ENCODE peak calls at places on chromosomes 6 and 20, in nine cellular contexts. G, J, I, N, E, C, Y, V and P are unnamed samples.
A peak's percentile ranks its signal among the peaks of the same experiment; 100 is the strongest.

GRCh38 chr20:10524034-10524476 is 89.0 kb downstream of the SLX4IP start:
- DNase-seq in G (peak; percentile 96), J (no peak), I (no peak), N (no peak), E (no peak), C (no peak), Y (no peak), V (no peak), P (peak; percentile 77)

GRCh38 chr6:28167068-28167467 is 25.4 kb downstream of the ZKSCAN8 start:
- DNase-seq in G (no peak), J (no peak), I (peak; percentile 42), N (no peak), E (no peak), C (no peak), Y (peak; percentile 86), V (no peak), P (no peak)

GRCh38 chr6:150320450-150320849 is 48.4 kb upstream of the IYD start:
- DNase-seq in G (no peak), J (no peak), I (no peak), N (no peak), E (no peak), C (no peak), Y (no peak), V (no peak), P (no peak)

GRCh38 chr6:163291622-163292021 is 122.9 kb upstream of the QKI start:
- DNase-seq in G (no peak), J (no peak), I (no peak), N (no peak), E (no peak), C (no peak), Y (no peak), V (no peak), P (no peak)

GRCh38 chr6:90284745-90285481 is 11.7 kb downstream of the BACH2 start:
- DNase-seq in G (no peak), J (no peak), I (peak; percentile 25), N (no peak), E (no peak), C (no peak), Y (peak; percentile 45), V (peak; percentile 71), P (no peak)

GRCh38 chr20:44736170-44737021 is 9.3 kb upstream of the KCNK15 start:
- DNase-seq in G (peak; percentile 15), J (peak; percentile 82), I (peak; percentile 80), N (no peak), E (peak; percentile 98), C (no peak), Y (peak; percentile 87), V (no peak), P (no peak)

GRCh38 chr6:89799756-89800155 is 19.8 kb downstream of the MDN1 start:
- DNase-seq in G (no peak), J (no peak), I (no peak), N (no peak), E (no peak), C (no peak), Y (no peak), V (no peak), P (no peak)

GRCh38 chr20:17935186-17935585 is 33.4 kb downstream of the SNX5 start:
- DNase-seq in G (no peak), J (no peak), I (no peak), N (no peak), E (no peak), C (no peak), Y (no peak), V (no peak), P (no peak)

GRCh38 chr6:159234102-159234553 is 64.9 kb downstream of the FNDC1 start:
- DNase-seq in G (no peak), J (no peak), I (no peak), N (no peak), E (no peak), C (no peak), Y (no peak), V (no peak), P (no peak)

GRCh38 chr6:13229205-13230085 is 98.9 kb downstream of the TBC1D7 start:
- DNase-seq in G (peak; percentile 8), J (no peak), I (no peak), N (peak; percentile 5), E (no peak), C (no peak), Y (no peak), V (no peak), P (no peak)

GRCh38 chr20:5191829-5192569 is 65.2 kb downstream of the CDS2 start:
- DNase-seq in G (peak; percentile 70), J (peak; percentile 39), I (peak; percentile 83), N (peak; percentile 57), E (peak; percentile 77), C (no peak), Y (peak; percentile 59), V (peak; percentile 12), P (no peak)

GRCh38 chr20:34773726-34774125 is 51.7 kb downstream of the NCOA6 start:
- DNase-seq in G (no peak), J (no peak), I (peak; percentile 59), N (no peak), E (no peak), C (no peak), Y (peak; percentile 3), V (no peak), P (no peak)

GRCh38 chr20:54272901-54273488 is 65.1 kb downstream of the PFDN4 start:
- DNase-seq in G (no peak), J (no peak), I (no peak), N (no peak), E (no peak), C (no peak), Y (no peak), V (no peak), P (no peak)

GRCh38 chr6:157650261-157650640 is 172.8 kb upstream of the SNX9 start:
- DNase-seq in G (no peak), J (peak; percentile 21), I (no peak), N (no peak), E (no peak), C (no peak), Y (no peak), V (no peak), P (no peak)

GRCh38 chr6:137092018-137092417 is 47.3 kb upstream of the IL20RA start:
- DNase-seq in G (no peak), J (no peak), I (no peak), N (no peak), E (no peak), C (no peak), Y (no peak), V (no peak), P (no peak)

GRCh38 chr6:126170875-126171489 is 168.9 kb upstream of the CENPW start:
- DNase-seq in G (peak; percentile 12), J (no peak), I (no peak), N (no peak), E (peak; percentile 10), C (no peak), Y (peak; percentile 22), V (no peak), P (no peak)

GRCh38 chr6:15501806-15502450 is 160.9 kb downstream of the DTNBP1 start:
- DNase-seq in G (no peak), J (no peak), I (peak; percentile 56), N (no peak), E (peak; percentile 23), C (no peak), Y (no peak), V (no peak), P (peak; percentile 53)

GRCh38 chr6:49003348-49003747 is 459.7 kb downstream of the MMUT start:
- DNase-seq in G (no peak), J (no peak), I (no peak), N (no peak), E (no peak), C (no peak), Y (no peak), V (no peak), P (no peak)

GRCh38 chr6:20463396-20463795 is 61.7 kb downstream of the E2F3 start:
- DNase-seq in G (no peak), J (no peak), I (no peak), N (no peak), E (no peak), C (no peak), Y (no peak), V (no peak), P (no peak)

GRCh38 chr20:20002101-20002998 is 14.8 kb upstream of the NAA20 start:
- DNase-seq in G (no peak), J (no peak), I (no peak), N (no peak), E (no peak), C (no peak), Y (no peak), V (no peak), P (no peak)

GRCh38 chr6:85382541-85382940 is 67.3 kb upstream of the NT5E start:
- DNase-seq in G (no peak), J (no peak), I (no peak), N (no peak), E (no peak), C (no peak), Y (no peak), V (no peak), P (no peak)

GRCh38 chr6:158697798-158698197 is 47.9 kb downstream of the SYTL3 start:
- DNase-seq in G (no peak), J (no peak), I (peak; percentile 33), N (no peak), E (no peak), C (no peak), Y (no peak), V (no peak), P (no peak)

GRCh38 chr20:39909447-39909846 is 779.6 kb downstream of the MAFB start:
- DNase-seq in G (no peak), J (no peak), I (no peak), N (no peak), E (no peak), C (no peak), Y (no peak), V (no peak), P (no peak)

GRCh38 chr6:85580878-85581267 is 12.8 kb downstream of the SNX14 start:
- DNase-seq in G (peak; percentile 27), J (no peak), I (no peak), N (no peak), E (no peak), C (no peak), Y (peak; percentile 74), V (no peak), P (no peak)

GRCh38 chr20:38418509-38419204 is 16.5 kb downstream of the SNHG17 start:
- DNase-seq in G (no peak), J (no peak), I (no peak), N (no peak), E (no peak), C (no peak), Y (peak; percentile 25), V (no peak), P (no peak)

GRCh38 chr6:118902731-118903130 is 8.8 kb downstream of the ASF1A start:
- DNase-seq in G (no peak), J (no peak), I (peak; percentile 45), N (no peak), E (no peak), C (no peak), Y (no peak), V (no peak), P (no peak)

GRCh38 chr6:110609101-110609500 is 132.7 kb upstream of the SLC22A16 start:
- DNase-seq in G (no peak), J (peak; percentile 44), I (no peak), N (no peak), E (no peak), C (no peak), Y (no peak), V (no peak), P (no peak)

GRCh38 chr6:137102050-137102848 is 57.5 kb upstream of the IL20RA start:
- DNase-seq in G (no peak), J (no peak), I (no peak), N (no peak), E (no peak), C (no peak), Y (no peak), V (no peak), P (no peak)

GRCh38 chr6:133724726-133725125 is 164.2 kb upstream of the TCF21 start:
- DNase-seq in G (no peak), J (no peak), I (peak; percentile 18), N (no peak), E (no peak), C (no peak), Y (peak; percentile 56), V (no peak), P (no peak)

GRCh38 chr6:106622412-106622811 is 6.9 kb downstream of the RTN4IP1 start:
- DNase-seq in G (no peak), J (no peak), I (no peak), N (no peak), E (no peak), C (no peak), Y (no peak), V (no peak), P (no peak)

GRCh38 chr6:82072113-82072512 is 175.4 kb downstream of the IBTK start:
- DNase-seq in G (peak; percentile 47), J (no peak), I (peak; percentile 36), N (no peak), E (no peak), C (no peak), Y (no peak), V (no peak), P (peak; percentile 45)